ENCODE peak calls at places on chromosomes 11 and 22, in four cellular contexts. E is ovary, H is right lobe of liver, Y is left ventricle myocardium inferior. A is an unnamed sample.

GRCh38 chr11:117443269-117444186 is 115.9 kb downstream of the CEP164 start:
- DNase-seq in H (no peak), Y (peak; percentile 56), E (peak; percentile 80), A (peak; percentile 50)

GRCh38 chr11:55106391-55106790 is 155.6 kb upstream of the TRIM48 start:
- DNase-seq in H (no peak), Y (no peak), E (no peak), A (no peak)

GRCh38 chr11:65221026-65221425 is 39.3 kb downstream of the CAPN1 start:
- DNase-seq in E (no peak), H (no peak), Y (no peak), A (no peak)

GRCh38 chr11:65770951-65771567 is 9.7 kb downstream of the AP5B1 start:
- DNase-seq in E (no peak), H (no peak), Y (no peak), A (no peak)

GRCh38 chr11:65298131-65298535 is 16.5 kb upstream of the CDC42EP2 start:
- DNase-seq in E (peak; percentile 93), Y (peak; percentile 93), H (peak; percentile 90), A (peak; percentile 96)

GRCh38 chr11:43790444-43790794 is 90.2 kb upstream of the ALKBH3 start:
- DNase-seq in E (no peak), Y (no peak), H (no peak), A (no peak)

GRCh38 chr11:12198261-12198925 is 88.0 kb downstream of the MICAL2 start:
- DNase-seq in Y (no peak), E (no peak), H (no peak), A (no peak)

GRCh38 chr22:31650391-31650790 is 11.6 kb downstream of the PISD start:
- DNase-seq in Y (no peak), H (no peak), E (no peak), A (no peak)

GRCh38 chr11:121557348-121557747 is 104.6 kb upstream of the SORL1-AS1 start:
- DNase-seq in E (no peak), Y (no peak), H (no peak), A (no peak)

GRCh38 chr11:72237112-72237931 is 6.7 kb downstream of the PHOX2A start:
- DNase-seq in Y (no peak), E (no peak), H (peak; percentile 53), A (no peak)

GRCh38 chr11:108775324-108775723 is 110.5 kb downstream of the DDX10 start:
- DNase-seq in Y (no peak), E (no peak), H (no peak), A (no peak)

GRCh38 chr11:126331286-126331685 is 24.2 kb upstream of the ST3GAL4 start:
- DNase-seq in Y (no peak), H (peak; percentile 18), E (peak; percentile 33), A (no peak)

GRCh38 chr22:17176715-17177114 is 17.6 kb upstream of the HDHD5 start:
- DNase-seq in Y (no peak), E (no peak), H (no peak), A (no peak)

GRCh38 chr22:17171016-17171312 is 11.9 kb upstream of the HDHD5 start:
- DNase-seq in H (no peak), Y (no peak), E (no peak), A (no peak)

GRCh38 chr22:17167486-17167885 is 8.4 kb upstream of the HDHD5 start:
- DNase-seq in E (peak; percentile 59), H (peak; percentile 91), Y (peak; percentile 73), A (peak; percentile 86)

GRCh38 chr22:17171313-17172171 is 12.5 kb upstream of the HDHD5 start:
- DNase-seq in Y (peak; percentile 92), E (peak; percentile 89), H (peak; percentile 96), A (peak; percentile 95)

GRCh38 chr22:17172172-17172833 is 13.2 kb upstream of the HDHD5 start:
- DNase-seq in E (peak; percentile 45), H (peak; percentile 76), Y (peak; percentile 64), A (peak; percentile 44)
- TF ChIP-seq CTCF in E (no peak), H (no peak), Y (no peak), A (no peak)

GRCh38 chr11:16603245-16603644 is 135.2 kb upstream of the C11orf58 start:
- DNase-seq in Y (no peak), E (no peak), H (no peak), A (peak; percentile 52)
- TF ChIP-seq CTCF in Y (peak; percentile 24), E (no peak), H (no peak), A (peak; percentile 45)

DNA sequence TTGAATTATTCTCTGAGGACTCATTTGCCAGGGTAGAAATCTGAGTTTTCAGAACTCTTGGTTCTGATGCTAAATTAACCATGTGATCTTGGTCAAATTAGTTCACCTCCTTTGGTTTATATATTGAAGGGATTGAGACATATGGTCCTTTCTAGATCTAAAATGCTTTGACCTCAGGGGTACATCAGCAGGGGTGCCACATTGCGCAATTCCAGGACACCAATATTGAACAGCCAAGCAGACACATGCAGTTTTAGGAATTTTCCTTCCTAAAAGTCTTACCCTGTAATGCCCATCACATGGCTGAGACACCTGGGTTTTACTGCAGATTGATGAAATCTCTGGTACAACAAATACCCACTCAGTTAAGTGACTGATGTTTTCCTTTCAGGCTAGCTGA is 254.4 kb upstream of the NCAM1 start:
- DNase-seq in E (no peak), H (no peak), Y (no peak), A (no peak)
- TF ChIP-seq CTCF in E (no peak), H (no peak), Y (no peak), A (no peak)

GRCh38 chr11:78768947-78769346 is 194.3 kb upstream of the NARS2 start:
- DNase-seq in E (no peak), H (no peak), Y (no peak), A (no peak)
- TF ChIP-seq CTCF in E (no peak), H (no peak), Y (no peak), A (no peak)

GRCh38 chr22:48803993-48804810 is 1023.5 kb downstream of the BRD1 start:
- DNase-seq in H (peak; percentile 43), Y (no peak), E (peak; percentile 15), A (no peak)
- TF ChIP-seq CTCF in H (no peak), Y (no peak), E (no peak), A (no peak)

GRCh38 chr11:123357353-123357989 is 72.6 kb upstream of the GRAMD1B start:
- DNase-seq in H (no peak), E (no peak), Y (no peak), A (no peak)
- TF ChIP-seq CTCF in H (no peak), E (no peak), Y (no peak), A (no peak)

A was measured in heart left ventricle.